ENCODE peak calls at places on chromosomes 2 and 18, in five cellular contexts. L is esophagus squamous epithelium, J is fibroblast of mammary gland, I is coronary artery, Z is cardiac fibroblast. W is an unnamed sample.

GRCh38 chr2:176814740-176815367 is 397.7 kb upstream of the HNRNPA3 start:
- DNase-seq in L (no peak), J (peak), I (no peak), Z (peak), W (no peak)

GRCh38 chr2:176653856-176654443 is 384.7 kb downstream of the MTX2 start:
- DNase-seq in L (no peak), J (peak), I (no peak), Z (peak), W (peak)

GRCh38 chr18:2681993-2682603 is 26.6 kb downstream of the SMCHD1 start:
- DNase-seq in L (no peak), J (no peak), I (no peak), Z (no peak), W (no peak)

GRCh38 chr2:96962567-96963203 is 23.7 kb downstream of the FAM178B start:
- DNase-seq in L (no peak), J (no peak), I (no peak), Z (no peak), W (no peak)

GRCh38 chr2:44941551-44942234 is at the start of gene SIX3:
- DNase-seq in L (no peak), J (no peak), I (no peak), Z (no peak), W (no peak)

GRCh38 chr2:26172189-26172865 is 561 bp upstream of the GAREM2 start:
- DNase-seq in L (no peak), J (no peak), I (peak), Z (no peak), W (no peak)

GRCh38 chr2:9095690-9096089 is 92.2 kb upstream of the MBOAT2 start:
- DNase-seq in L (no peak), J (peak), I (no peak), Z (peak), W (no peak)

GRCh38 chr2:149741646-149742045 is 154.1 kb upstream of the MMADHC start:
- DNase-seq in L (no peak), J (peak), I (no peak), Z (peak), W (no peak)

GRCh38 chr2:85134255-85135065 is 1.3 kb downstream of the TCF7L1 start:
- DNase-seq in L (no peak), J (peak), I (no peak), Z (peak), W (no peak)

GRCh38 chr2:204950695-204951094 is 405.4 kb downstream of the PARD3B start:
- DNase-seq in L (no peak), J (no peak), I (no peak), Z (peak), W (no peak)

GRCh38 chr2:64019083-64019974 is at the start of gene VPS54:
- DNase-seq in L (no peak), J (peak), I (peak), Z (peak), W (no peak)

GRCh38 chr2:121038431-121038830 is 246.6 kb downstream of the TFCP2L1 start:
- DNase-seq in L (no peak), J (no peak), I (no peak), Z (no peak), W (no peak)

GRCh38 chr2:217366246-217366645 is 506.4 kb upstream of the TNP1 start:
- DNase-seq in L (no peak), J (no peak), I (no peak), Z (no peak), W (no peak)

GRCh38 chr2:226187601-226188000 is 612.0 kb downstream of the IRS1 start:
- DNase-seq in L (no peak), J (peak), I (no peak), Z (peak), W (no peak)

GRCh38 chr2:27493948-27494283 is 1.1 kb downstream of the FNDC4 start:
- DNase-seq in L (no peak), J (no peak), I (no peak), Z (no peak), W (no peak)
- H3K4me3 ChIP-seq in L (peak), J (peak), I (peak), Z (peak), W (no peak)

DNA sequence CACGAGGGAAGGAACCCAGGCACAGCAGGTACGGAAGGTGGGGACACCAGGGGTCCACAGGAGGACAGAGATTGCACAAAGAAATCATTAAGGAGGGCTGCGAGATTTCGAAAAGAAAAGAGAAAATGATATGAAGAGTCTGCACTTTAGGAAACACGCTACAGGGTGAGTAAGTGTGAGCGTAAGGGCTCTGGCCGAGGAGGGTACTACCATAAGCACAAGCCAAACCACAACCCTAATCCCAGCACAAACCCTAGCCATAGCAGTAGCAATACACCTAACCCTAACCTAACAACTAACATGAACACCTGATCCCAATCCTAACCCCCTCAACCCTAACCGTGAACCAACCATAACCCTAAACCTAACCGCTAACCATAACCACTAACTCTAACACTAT is 104.0 kb downstream of the ZNF516 start:
- DNase-seq in L (no peak), J (no peak), I (no peak), Z (no peak), W (no peak)
- H3K4me3 ChIP-seq in L (no peak), J (no peak), I (no peak), Z (no peak), W (no peak)

GRCh38 chr2:231683907-231684306 is 24.4 kb upstream of the PTMA start:
- DNase-seq in L (no peak), J (no peak), I (no peak), Z (no peak), W (no peak)
- H3K4me3 ChIP-seq in L (no peak), J (no peak), I (no peak), Z (no peak), W (no peak)

DNA sequence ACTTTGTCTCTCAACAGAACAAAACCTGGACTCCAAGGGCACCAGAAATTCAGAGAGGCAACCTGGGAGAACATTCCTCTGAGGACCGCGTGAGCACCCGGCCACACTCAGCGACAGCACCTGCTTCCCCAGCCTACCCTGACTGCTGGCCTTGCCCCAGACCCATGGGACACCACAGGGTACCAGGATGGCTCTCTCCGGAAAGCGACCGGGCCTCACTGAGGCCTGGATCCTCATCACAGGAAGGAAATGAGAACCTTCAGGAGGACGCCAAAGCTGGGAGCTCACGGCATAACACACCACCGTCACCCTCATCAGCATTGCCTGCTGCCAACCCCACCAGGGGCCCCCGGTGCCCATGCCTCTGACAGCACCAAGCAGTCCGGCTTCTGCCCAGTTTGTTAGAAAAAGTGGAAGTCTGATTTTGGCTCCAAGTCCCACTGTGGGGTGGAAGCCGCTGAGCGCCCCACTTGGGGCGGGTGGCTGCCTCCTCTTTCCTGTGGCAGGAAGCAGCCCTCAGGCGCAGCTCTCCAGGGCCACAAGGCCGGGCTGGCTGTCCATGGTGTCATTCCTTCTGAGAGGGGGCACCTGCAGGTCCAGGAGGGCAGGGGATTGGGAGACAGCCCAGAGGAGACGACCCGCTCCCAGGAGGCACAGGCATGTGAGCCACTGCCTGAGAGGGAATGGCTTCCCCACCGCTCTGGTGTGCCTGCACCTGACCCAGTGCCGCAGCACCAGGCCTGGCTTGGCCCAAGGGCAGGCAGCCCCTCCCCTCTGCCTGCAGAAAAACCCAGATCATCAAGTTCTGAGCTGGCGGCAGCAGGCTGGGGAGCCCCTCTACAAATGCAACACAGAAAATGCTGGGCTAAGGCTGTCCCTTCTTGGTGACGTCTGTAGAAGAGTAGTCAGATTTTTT is 38.6 kb downstream of the HS6ST1 start:
- DNase-seq in L (no peak), J (no peak), I (no peak), Z (no peak), W (no peak)
- H3K4me3 ChIP-seq in L (no peak), J (no peak), I (peak), Z (no peak), W (no peak)

GRCh38 chr18:78979058-78979680 is 449 bp upstream of the SALL3 start:
- DNase-seq in L (no peak), J (no peak), I (no peak), Z (no peak), W (no peak)
- H3K4me3 ChIP-seq in L (peak), J (no peak), I (peak), Z (no peak), W (no peak)

W was measured in LNCaP clone FGC.